ENCODE peak calls at places on chromosomes 12 and 14, in four cellular contexts. One of them, this sample, is unnamed.
A peak's percentile ranks its signal among the peaks of the same experiment; 100 is the strongest.

GRCh38 chr12:68780731-68781130 is 27.2 kb upstream of the MDM2 start:
- DNase-seq in endodermal cell: no peak
- DNase-seq in stomach: no peak
- DNase-seq in transverse colon: no peak
- DNase-seq in this sample: no peak

GRCh38 chr12:3265406-3265805 is 188.2 kb downstream of the TSPAN9 start:
- DNase-seq in stomach: no peak
- DNase-seq in transverse colon: no peak
- DNase-seq in endodermal cell: no peak
- DNase-seq in this sample: peak; percentile 63

GRCh38 chr14:105034314-105035039 is 13.6 kb upstream of the CDCA4 start:
- DNase-seq in stomach: no peak
- DNase-seq in endodermal cell: no peak
- DNase-seq in transverse colon: no peak
- DNase-seq in this sample: no peak

GRCh38 chr14:52049721-52050588 is 18.9 kb downstream of the NID2 start:
- DNase-seq in transverse colon: peak; percentile 28
- DNase-seq in stomach: no peak
- DNase-seq in endodermal cell: no peak
- DNase-seq in this sample: no peak

GRCh38 chr14:105168979-105169507 is 467 bp upstream of the JAG2 start:
- DNase-seq in transverse colon: no peak
- DNase-seq in stomach: no peak
- DNase-seq in endodermal cell: peak; percentile 90
- DNase-seq in this sample: no peak

GRCh38 chr12:106333010-106333409 is 24.5 kb upstream of the POLR3B start:
- DNase-seq in endodermal cell: no peak
- DNase-seq in transverse colon: no peak
- DNase-seq in stomach: no peak
- DNase-seq in this sample: no peak

GRCh38 chr12:87165733-87166375 is 863.3 kb downstream of the C12orf50 start:
- DNase-seq in endodermal cell: no peak
- DNase-seq in transverse colon: no peak
- DNase-seq in stomach: no peak
- DNase-seq in this sample: no peak

GRCh38 chr14:105445901-105446845 is 26.5 kb downstream of the MTA1 start:
- DNase-seq in stomach: no peak
- DNase-seq in endodermal cell: no peak
- DNase-seq in transverse colon: no peak
- DNase-seq in this sample: no peak

GRCh38 chr14:103432627-103433026 is 47.4 kb downstream of the MARK3 start:
- DNase-seq in stomach: no peak
- DNase-seq in endodermal cell: no peak
- DNase-seq in transverse colon: no peak
- DNase-seq in this sample: no peak

GRCh38 chr14:50363734-50364113 is 33.0 kb downstream of the CDKL1 start:
- DNase-seq in endodermal cell: no peak
- DNase-seq in transverse colon: peak; percentile 48
- DNase-seq in stomach: no peak
- DNase-seq in this sample: no peak

GRCh38 chr14:56131004-56131864 is 13.0 kb downstream of the PELI2 start:
- DNase-seq in transverse colon: no peak
- DNase-seq in stomach: no peak
- DNase-seq in endodermal cell: no peak
- DNase-seq in this sample: no peak

GRCh38 chr12:123602651-123603195 is 824 bp downstream of the DDX55 start:
- DNase-seq in stomach: peak; percentile 18
- DNase-seq in endodermal cell: no peak
- DNase-seq in transverse colon: no peak
- DNase-seq in this sample: no peak

DNA sequence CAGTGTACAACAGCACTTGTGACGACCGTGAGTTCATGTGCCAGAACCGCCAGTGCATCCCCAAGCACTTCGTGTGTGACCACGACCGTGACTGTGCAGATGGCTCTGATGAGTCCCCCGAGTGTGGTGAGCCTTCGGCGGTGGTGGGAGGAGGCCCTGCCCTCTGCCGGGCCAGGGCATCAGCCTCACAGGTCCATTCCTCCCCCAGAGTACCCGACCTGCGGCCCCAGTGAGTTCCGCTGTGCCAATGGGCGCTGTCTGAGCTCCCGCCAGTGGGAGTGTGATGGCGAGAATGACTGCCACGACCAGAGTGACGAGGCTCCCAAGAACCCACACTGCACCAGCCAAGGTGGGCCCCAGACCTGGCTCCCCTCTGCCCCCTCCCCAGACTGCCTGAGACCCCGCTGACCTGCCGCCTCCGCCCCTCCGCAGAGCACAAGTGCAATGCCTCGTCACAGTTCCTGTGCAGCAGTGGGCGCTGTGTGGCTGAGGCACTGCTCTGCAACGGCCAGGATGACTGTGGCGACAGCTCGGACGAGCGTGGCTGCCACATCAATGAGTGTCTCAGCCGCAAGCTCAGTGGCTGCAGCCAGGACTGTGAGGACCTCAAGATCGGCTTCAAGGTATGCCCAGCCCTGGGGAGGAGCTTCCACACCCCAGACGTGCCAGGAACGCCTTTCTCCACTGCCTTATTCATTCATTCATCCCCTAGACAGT is 20.8 kb upstream of the NXPH4 start:
- DNase-seq in endodermal cell: no peak
- DNase-seq in transverse colon: no peak
- DNase-seq in stomach: no peak
- DNase-seq in this sample: no peak
- TF ChIP-seq CTCF in endodermal cell: no peak
- TF ChIP-seq CTCF in transverse colon: no peak
- TF ChIP-seq CTCF in stomach: no peak
- TF ChIP-seq CTCF in this sample: no peak

DNA sequence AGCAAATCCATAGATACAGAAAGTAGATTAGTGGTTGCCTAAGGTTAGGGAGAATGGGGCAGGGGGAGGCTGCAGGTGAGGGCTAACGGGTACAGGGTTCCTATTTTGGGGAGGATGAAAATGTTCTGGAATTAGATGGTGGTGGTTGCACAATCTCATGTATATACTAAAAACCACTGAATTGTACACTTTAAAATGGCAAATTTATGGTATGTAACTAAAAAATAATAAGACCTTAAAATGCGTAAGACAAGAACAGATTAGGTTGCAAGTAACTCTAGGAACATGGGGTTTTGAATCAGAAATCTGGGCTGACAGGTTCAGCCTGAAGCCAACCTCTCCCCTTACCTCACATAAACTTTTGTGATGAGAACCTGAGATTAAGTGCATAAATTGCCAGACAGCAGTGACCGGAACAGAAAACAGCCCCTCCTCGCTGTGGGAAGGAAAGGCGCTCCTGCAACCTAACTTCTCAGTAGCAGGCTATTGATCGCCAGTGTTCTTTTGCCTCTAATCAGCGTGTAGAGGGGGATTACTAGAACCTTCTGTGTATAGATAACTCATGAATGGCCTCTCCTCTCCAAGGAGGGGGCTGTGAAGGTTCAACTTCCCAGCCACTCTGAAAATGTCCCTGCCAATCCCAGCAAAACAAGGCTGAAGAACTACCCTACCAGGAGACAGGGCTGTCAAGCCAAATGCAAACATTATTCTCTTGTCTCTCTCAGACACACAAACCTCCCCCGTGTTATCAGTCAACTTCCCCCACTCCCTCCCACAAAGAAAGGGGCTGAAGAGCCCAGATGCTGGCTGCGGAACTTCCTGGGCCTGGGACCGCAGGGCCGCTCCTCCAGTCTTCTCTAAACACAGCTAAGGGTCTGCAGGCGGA is 1.9 kb downstream of the SSH1 start:
- DNase-seq in endodermal cell: no peak
- DNase-seq in transverse colon: no peak
- DNase-seq in stomach: no peak
- DNase-seq in this sample: no peak
- H3K4me1 ChIP-seq in endodermal cell: peaks cover 4% of the 10 kb centered on the region
- H3K4me1 ChIP-seq in transverse colon: peaks cover 69% of the 10 kb centered on the region
- H3K4me1 ChIP-seq in stomach: peaks cover 82% of the 10 kb centered on the region
- H3K4me1 ChIP-seq in this sample: peaks cover 56% of the 10 kb centered on the region

GRCh38 chr14:53180272-53181221 is 27.4 kb upstream of the DDHD1 start:
- DNase-seq in transverse colon: peak; percentile 8
- DNase-seq in endodermal cell: peak; percentile 88
- DNase-seq in stomach: no peak
- DNase-seq in this sample: no peak
- TF ChIP-seq CTCF in transverse colon: no peak
- TF ChIP-seq CTCF in endodermal cell: peak; percentile 70
- TF ChIP-seq CTCF in stomach: no peak
- TF ChIP-seq CTCF in this sample: no peak

DNA sequence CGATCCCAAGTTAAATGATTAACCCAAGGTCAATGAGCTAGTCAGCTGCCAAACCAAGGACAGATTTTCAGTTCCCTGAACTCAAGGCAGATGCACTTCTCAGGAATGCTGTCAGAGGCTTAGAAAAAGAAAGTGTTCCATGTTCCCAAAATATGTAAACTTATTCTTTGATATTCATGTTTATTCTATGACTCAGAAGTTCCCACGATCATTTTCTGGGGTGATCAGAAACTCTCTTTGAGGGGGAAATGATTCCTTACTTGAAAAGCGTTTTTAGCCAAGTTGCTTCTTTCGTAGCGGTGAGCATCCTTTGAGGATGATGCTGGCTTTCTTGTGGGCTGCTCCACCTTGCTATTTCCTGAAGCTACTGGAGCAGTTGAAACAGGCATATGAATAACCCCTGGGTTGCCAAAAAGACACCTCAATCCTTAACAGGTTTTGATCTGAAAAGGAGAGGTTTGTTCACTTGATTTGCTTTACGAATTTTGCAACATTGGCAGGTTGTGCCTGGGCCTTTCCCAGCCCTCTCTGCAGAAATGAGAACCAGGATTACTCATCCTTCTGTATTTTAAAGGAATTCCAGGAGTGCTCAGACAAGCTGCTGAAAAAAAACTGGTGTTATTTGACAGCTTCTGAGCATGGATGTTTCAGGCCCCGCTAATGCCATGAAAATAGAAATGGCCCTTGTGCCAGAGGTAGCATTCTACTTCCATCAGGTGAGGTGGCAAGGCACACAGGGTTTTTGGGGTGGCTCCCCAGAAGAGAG is 121.4 kb upstream of the HIF1A start:
- DNase-seq in stomach: no peak
- DNase-seq in endodermal cell: peak; percentile 46
- DNase-seq in transverse colon: no peak
- DNase-seq in this sample: no peak
- H3K4me1 ChIP-seq in stomach: peaks cover 41% of the 10 kb centered on the region
- H3K4me1 ChIP-seq in endodermal cell: peaks cover 15% of the 10 kb centered on the region
- H3K4me1 ChIP-seq in transverse colon: peaks cover 10% of the 10 kb centered on the region
- H3K4me1 ChIP-seq in this sample: peaks cover 47% of the 10 kb centered on the region

DNA sequence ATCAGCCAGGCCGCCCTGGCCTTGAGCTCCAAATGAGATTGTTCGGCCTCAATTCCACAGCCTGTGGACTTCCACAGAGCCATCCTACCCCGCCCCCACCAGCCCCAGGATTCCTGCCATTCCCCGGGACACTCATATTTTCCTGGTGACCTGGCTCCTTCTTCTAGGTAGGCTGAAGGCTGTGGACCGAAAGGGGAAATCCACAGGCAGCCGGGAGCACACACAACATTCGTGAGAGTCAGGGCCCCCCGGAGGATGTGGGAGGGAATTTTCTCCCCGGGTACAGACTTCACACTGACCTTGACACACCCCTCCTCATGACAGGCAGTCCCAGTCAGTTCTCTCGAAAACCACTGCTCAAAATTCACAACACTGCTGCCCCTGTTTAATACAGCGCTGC is 39.9 kb downstream of the RIN3 start:
- DNase-seq in transverse colon: no peak
- DNase-seq in stomach: no peak
- DNase-seq in endodermal cell: peak; percentile 63
- DNase-seq in this sample: no peak
- TF ChIP-seq CTCF in transverse colon: no peak
- TF ChIP-seq CTCF in stomach: no peak
- TF ChIP-seq CTCF in endodermal cell: peak; percentile 54
- TF ChIP-seq CTCF in this sample: no peak

GRCh38 chr14:100079606-100080005 is 14.4 kb downstream of the EVL start:
- DNase-seq in transverse colon: no peak
- DNase-seq in endodermal cell: no peak
- DNase-seq in stomach: no peak
- DNase-seq in this sample: no peak

GRCh38 chr14:100078997-100079561 is 13.9 kb downstream of the EVL start:
- DNase-seq in stomach: peak; percentile 47
- DNase-seq in endodermal cell: peak; percentile 89
- DNase-seq in transverse colon: peak; percentile 62
- DNase-seq in this sample: no peak

GRCh38 chr14:100078216-100078780 is 13.1 kb downstream of the EVL start:
- DNase-seq in endodermal cell: no peak
- DNase-seq in transverse colon: no peak
- DNase-seq in stomach: no peak
- DNase-seq in this sample: no peak

GRCh38 chr14:100081997-100082625 is 16.9 kb downstream of the EVL start:
- DNase-seq in transverse colon: no peak
- DNase-seq in endodermal cell: no peak
- DNase-seq in stomach: no peak
- DNase-seq in this sample: no peak

GRCh38 chr14:100080206-100080605 is 15.0 kb downstream of the EVL start:
- DNase-seq in transverse colon: no peak
- DNase-seq in stomach: no peak
- DNase-seq in endodermal cell: no peak
- DNase-seq in this sample: no peak
- H3K4me1 ChIP-seq in transverse colon: peaks cover 22% of the 10 kb centered on the region
- H3K4me1 ChIP-seq in stomach: peaks cover 55% of the 10 kb centered on the region
- H3K4me1 ChIP-seq in endodermal cell: no peaks in the 10 kb centered on the region
- H3K4me1 ChIP-seq in this sample: peaks cover 17% of the 10 kb centered on the region

GRCh38 chr12:115774148-115774905 is 503.2 kb downstream of the MED13L start:
- DNase-seq in stomach: no peak
- DNase-seq in transverse colon: no peak
- DNase-seq in endodermal cell: no peak
- DNase-seq in this sample: no peak

GRCh38 chr12:115770643-115771042 is 506.9 kb downstream of the MED13L start:
- DNase-seq in endodermal cell: no peak
- DNase-seq in transverse colon: no peak
- DNase-seq in stomach: no peak
- DNase-seq in this sample: no peak

GRCh38 chr12:115771601-115772000 is 505.9 kb downstream of the MED13L start:
- DNase-seq in stomach: no peak
- DNase-seq in endodermal cell: no peak
- DNase-seq in transverse colon: no peak
- DNase-seq in this sample: peak; percentile 23

GRCh38 chr12:115767921-115768320 is 509.6 kb downstream of the MED13L start:
- DNase-seq in endodermal cell: no peak
- DNase-seq in stomach: no peak
- DNase-seq in transverse colon: no peak
- DNase-seq in this sample: no peak

GRCh38 chr12:115771065-115771464 is 506.4 kb downstream of the MED13L start:
- DNase-seq in endodermal cell: peak; percentile 75
- DNase-seq in transverse colon: no peak
- DNase-seq in stomach: no peak
- DNase-seq in this sample: peak; percentile 35
- TF ChIP-seq CTCF in endodermal cell: peak; percentile 75
- TF ChIP-seq CTCF in transverse colon: no peak
- TF ChIP-seq CTCF in stomach: no peak
- TF ChIP-seq CTCF in this sample: no peak